ENCODE peak calls at places on chromosome 19, in four cellular contexts. T is WTC11, H is HepG2, I is GM12878. M is an unnamed sample.
A peak's percentile ranks its signal among the peaks of the same experiment; 100 is the strongest.

GRCh38 chr19:3670796-3671679 is 29.2 kb downstream of the PIP5K1C start:
- DNase-seq in T (no peak), H (no peak), I (no peak), M (peak; percentile 83)

GRCh38 chr19:46944918-46945628 is 74.6 kb upstream of the NPAS1 start:
- DNase-seq in T (peak; percentile 54), H (no peak), I (no peak), M (peak; percentile 31)

GRCh38 chr19:10981496-10981895 is 20.7 kb downstream of the SMARCA4 start:
- DNase-seq in T (no peak), H (no peak), I (no peak), M (no peak)

GRCh38 chr19:15199652-15200574 is 882 bp downstream of the NOTCH3 start:
- DNase-seq in T (peak; percentile 89), H (no peak), I (no peak), M (peak; percentile 61)

GRCh38 chr19:610801-611505 is 21.3 kb downstream of the HCN2 start:
- DNase-seq in T (no peak), H (no peak), I (no peak), M (peak; percentile 84)

GRCh38 chr19:11457115-11457514 is 21.7 kb downstream of the PRKCSH start:
- DNase-seq in T (no peak), H (no peak), I (no peak), M (peak; percentile 68)

GRCh38 chr19:42352216-42352892 is 26.9 kb downstream of the MEGF8 start:
- DNase-seq in T (no peak), H (no peak), I (no peak), M (peak; percentile 26)

GRCh38 chr19:378706-379105 is 30.2 kb downstream of the C2CD4C start:
- DNase-seq in T (no peak), H (no peak), I (no peak), M (no peak)

GRCh38 chr19:55497777-55498176 is 9.5 kb downstream of the SSC5D start:
- DNase-seq in T (no peak), H (no peak), I (no peak), M (no peak)

GRCh38 chr19:39194832-39195542 is 1.8 kb upstream of the NCCRP1 start:
- DNase-seq in T (no peak), H (no peak), I (no peak), M (no peak)

GRCh38 chr19:33390908-33391630 is 17.6 kb downstream of the CEBPG start:
- DNase-seq in T (no peak), H (no peak), I (no peak), M (no peak)

GRCh38 chr19:48154003-48154402 is 16.1 kb downstream of the LIG1 start:
- DNase-seq in T (no peak), H (peak; percentile 10), I (no peak), M (no peak)

GRCh38 chr19:19224150-19224851 is 12.5 kb downstream of the NCAN start:
- DNase-seq in T (no peak), H (no peak), I (no peak), M (no peak)

GRCh38 chr19:10565028-10565566 is 713 bp downstream of the KRI1 start:
- DNase-seq in T (peak; percentile 63), H (no peak), I (no peak), M (peak; percentile 75)

GRCh38 chr19:42443944-42444398 is 1.2 kb upstream of the CXCL17 start:
- DNase-seq in T (no peak), H (peak; percentile 95), I (no peak), M (no peak)

GRCh38 chr19:10428996-10429381 is 8.7 kb downstream of the PDE4A start:
- DNase-seq in T (no peak), H (no peak), I (no peak), M (no peak)

GRCh38 chr19:11256189-11256588 is 6.1 kb downstream of the DOCK6 start:
- DNase-seq in T (no peak), H (no peak), I (no peak), M (no peak)

GRCh38 chr19:55358493-55358892 is 4.0 kb upstream of the COX6B2 start:
- DNase-seq in T (no peak), H (no peak), I (no peak), M (no peak)

GRCh38 chr19:19297759-19298158 is 22.6 kb downstream of the SUGP1 start:
- DNase-seq in T (no peak), H (no peak), I (no peak), M (no peak)

GRCh38 chr19:33248954-33249613 is 23.4 kb upstream of the SLC7A10 start:
- DNase-seq in T (no peak), H (peak; percentile 53), I (no peak), M (no peak)

GRCh38 chr19:38047048-38047435 is 140.0 kb downstream of the SIPA1L3 start:
- DNase-seq in T (no peak), H (no peak), I (no peak), M (no peak)

GRCh38 chr19:13622727-13623126 is 116.4 kb upstream of the CACNA1A start:
- DNase-seq in T (peak; percentile 24), H (no peak), I (no peak), M (no peak)

GRCh38 chr19:32877977-32878745 is 8.6 kb upstream of the SLC7A9 start:
- DNase-seq in T (no peak), H (no peak), I (no peak), M (no peak)

GRCh38 chr19:39408392-39409206 is 2.0 kb downstream of the ZFP36 start:
- DNase-seq in T (no peak), H (no peak), I (no peak), M (no peak)

GRCh38 chr19:53849237-53849676 is 18.4 kb upstream of the MYADM start:
- DNase-seq in T (no peak), H (no peak), I (no peak), M (no peak)

GRCh38 chr19:58398545-58398944 is 3.1 kb downstream of the RNF225 start:
- DNase-seq in T (no peak), H (no peak), I (no peak), M (no peak)

GRCh38 chr19:39264306-39265290 is 3.6 kb upstream of the IFNL2 start:
- DNase-seq in T (peak; percentile 59), H (no peak), I (no peak), M (no peak)

GRCh38 chr19:31315621-31316011 is 33.6 kb downstream of the TSHZ3 start:
- DNase-seq in T (no peak), H (no peak), I (no peak), M (no peak)
- TF ChIP-seq TCF7 in T (no peak), H (no peak), I (no peak), M (no peak)

GRCh38 chr19:7988307-7988706 is 17.1 kb downstream of the ELAVL1 start:
- DNase-seq in T (no peak), H (no peak), I (no peak), M (no peak)

GRCh38 chr19:7989071-7989575 is 16.3 kb downstream of the ELAVL1 start:
- DNase-seq in T (no peak), H (no peak), I (no peak), M (no peak)

GRCh38 chr19:7985481-7985911 is 19.9 kb downstream of the ELAVL1 start:
- DNase-seq in T (no peak), H (no peak), I (no peak), M (no peak)

GRCh38 chr19:7986321-7987083 is 18.9 kb downstream of the ELAVL1 start:
- DNase-seq in T (no peak), H (no peak), I (no peak), M (no peak)

GRCh38 chr19:7987084-7987768 is 18.2 kb downstream of the ELAVL1 start:
- DNase-seq in T (no peak), H (no peak), I (no peak), M (no peak)
- TF ChIP-seq TCF7 in T (no peak), H (no peak), I (no peak), M (no peak)

DNA sequence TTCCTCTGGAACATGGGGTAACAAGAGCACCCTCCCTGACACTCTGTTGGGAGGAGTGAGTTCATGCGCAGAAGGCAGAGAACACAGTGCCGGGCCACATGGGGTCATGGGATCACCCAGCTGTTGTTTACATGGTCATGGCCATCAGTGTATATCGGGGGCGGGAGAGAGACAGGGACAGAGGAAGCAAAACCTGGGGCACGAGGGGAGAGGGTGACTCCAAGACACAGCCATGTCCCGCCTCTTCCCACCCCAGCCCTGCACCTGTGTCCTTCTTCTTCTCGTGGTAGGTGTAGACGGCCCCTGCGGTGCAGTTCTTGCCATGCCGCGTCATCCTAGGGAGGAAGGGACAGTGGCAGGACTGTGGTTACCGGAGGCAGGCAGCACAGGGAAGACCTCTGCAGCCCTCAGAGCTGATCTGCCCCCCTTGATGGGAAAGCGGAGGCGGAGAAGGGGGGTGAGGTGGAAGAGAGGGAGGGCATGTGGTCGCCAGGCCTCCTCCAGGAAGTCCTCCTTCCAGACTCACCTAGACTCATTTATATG is 19.9 kb downstream of the NOSIP start:
- DNase-seq in T (no peak), H (no peak), I (no peak), M (peak; percentile 60)
- TF ChIP-seq TCF7 in T (no peak), H (no peak), I (no peak), M (no peak)

GRCh38 chr19:16376241-16376640 is 51.6 kb downstream of the KLF2 start:
- DNase-seq in T (no peak), H (no peak), I (no peak), M (no peak)
- TF ChIP-seq TCF7 in T (no peak), H (no peak), I (no peak), M (no peak)

DNA sequence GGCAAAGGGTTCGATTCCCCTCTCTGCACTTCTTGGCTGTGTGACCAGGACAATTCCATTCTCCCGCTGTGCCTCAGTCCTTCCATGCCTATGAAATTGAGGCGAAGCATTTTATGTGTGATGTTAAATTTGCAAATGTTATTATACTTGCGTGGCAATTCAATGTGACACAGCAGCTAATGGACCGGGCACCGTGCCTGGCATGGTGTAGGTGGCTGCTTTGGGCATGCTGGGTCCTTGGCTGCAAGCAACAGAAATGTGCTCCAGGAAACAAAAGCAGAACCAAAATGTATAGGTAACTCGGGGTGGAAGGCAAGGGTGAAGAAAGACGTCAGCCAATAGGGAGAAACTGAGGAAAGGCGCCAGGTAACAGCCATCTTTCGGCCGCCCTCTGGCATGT is 37.1 kb downstream of the TINCR start:
- DNase-seq in T (no peak), H (no peak), I (no peak), M (no peak)
- TF ChIP-seq TCF7 in T (no peak), H (no peak), I (no peak), M (no peak)

DNA sequence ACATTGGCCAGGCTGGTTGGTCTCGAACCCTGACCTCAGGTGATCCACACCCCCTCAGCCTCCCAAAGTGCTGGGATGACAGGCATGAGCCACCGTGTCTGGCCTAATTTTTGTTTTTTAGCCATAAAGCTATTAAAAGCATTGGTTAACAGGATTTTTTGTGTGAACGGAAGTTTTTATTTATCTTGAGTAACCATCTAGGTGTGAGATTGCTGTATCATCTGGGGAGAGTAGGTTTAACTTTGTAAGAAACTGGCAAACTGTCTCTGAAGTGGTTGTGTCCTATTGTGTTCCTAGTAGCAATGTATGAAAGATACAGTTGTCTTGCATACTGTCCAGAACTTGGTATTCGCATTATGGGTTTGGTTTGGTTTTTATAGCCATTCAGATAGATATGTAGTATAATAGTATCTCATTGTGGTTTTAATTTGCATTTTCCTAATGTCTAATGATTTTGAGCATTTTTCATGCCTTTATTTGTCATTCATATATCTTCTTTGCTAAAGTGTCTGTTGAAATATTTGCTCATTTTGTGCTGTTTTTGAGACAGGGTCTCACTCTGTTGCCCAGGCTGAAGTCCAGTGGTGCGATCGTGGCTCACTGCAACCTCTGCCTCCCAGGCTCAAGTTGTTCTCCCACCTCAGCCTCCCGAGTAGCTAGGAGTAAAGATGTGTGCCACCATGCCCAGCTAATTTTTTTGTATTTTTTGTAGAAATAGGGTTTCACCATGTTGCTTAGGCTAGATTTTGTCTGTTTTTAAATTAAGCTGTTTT is 13.5 kb upstream of the PLEKHF1 start:
- DNase-seq in T (no peak), H (no peak), I (no peak), M (no peak)
- TF ChIP-seq TCF7 in T (no peak), H (no peak), I (no peak), M (no peak)

M was measured in K562.